ENCODE peak calls at places on chromosomes 7 and 10, in four cellular contexts. X, S, J and V are unnamed samples.

GRCh38 chr7:100623951-100624824 is 11.8 kb downstream of the MOSPD3 start:
- DNase-seq in X (no peak), S (no peak), J (no peak), V (no peak)

GRCh38 chr10:124298891-124299290 is 119.8 kb downstream of the OAT start:
- DNase-seq in X (no peak), S (peak), J (no peak), V (peak)

GRCh38 chr10:91887075-91887899 is 22.0 kb downstream of the FGFBP3 start:
- DNase-seq in X (peak), S (no peak), J (no peak), V (peak)

GRCh38 chr7:19404912-19405329 is 259.7 kb upstream of the FERD3L start:
- DNase-seq in X (peak), S (no peak), J (peak), V (no peak)

GRCh38 chr7:44163591-44163990 is 22.5 kb upstream of the MYL7 start:
- DNase-seq in X (peak), S (no peak), J (peak), V (no peak)

GRCh38 chr10:123429631-123430257 is 236.4 kb upstream of the GPR26 start:
- DNase-seq in X (peak), S (no peak), J (no peak), V (no peak)

GRCh38 chr7:114944742-114945625 is 23.1 kb downstream of the MDFIC start:
- DNase-seq in X (peak), S (peak), J (no peak), V (peak)

GRCh38 chr7:153190452-153190851 is 430.9 kb downstream of the ACTR3B start:
- DNase-seq in X (no peak), S (no peak), J (no peak), V (no peak)

GRCh38 chr10:132479603-132480221 is 57.9 kb upstream of the INPP5A start:
- DNase-seq in X (no peak), S (peak), J (no peak), V (no peak)

GRCh38 chr7:94357076-94357475 is 37.6 kb upstream of the COL1A2 start:
- DNase-seq in X (no peak), S (no peak), J (no peak), V (no peak)

GRCh38 chr10:88379575-88379974 is 203.5 kb downstream of the RNLS start:
- DNase-seq in X (peak), S (no peak), J (no peak), V (no peak)

GRCh38 chr10:111222961-111223360 is 146.1 kb downstream of the ADRA2A start:
- DNase-seq in X (no peak), S (no peak), J (no peak), V (no peak)

GRCh38 chr7:2990949-2991470 is 52.7 kb downstream of the CARD11 start:
- DNase-seq in X (no peak), S (peak), J (no peak), V (no peak)

GRCh38 chr7:95312561-95312960 is 11.8 kb downstream of the PON1 start:
- DNase-seq in X (no peak), S (no peak), J (no peak), V (no peak)

GRCh38 chr7:106704000-106704840 is 43.3 kb upstream of the CCDC71L start:
- DNase-seq in X (no peak), S (no peak), J (no peak), V (no peak)

GRCh38 chr7:38699481-38699880 is 68.3 kb upstream of the AMPH start:
- DNase-seq in X (no peak), S (no peak), J (no peak), V (no peak)

GRCh38 chr7:29146888-29147609 is 712 bp upstream of the CPVL start:
- DNase-seq in X (no peak), S (no peak), J (peak), V (no peak)

GRCh38 chr7:33773053-33773452 is 132.3 kb upstream of the BMPER start:
- DNase-seq in X (peak), S (no peak), J (peak), V (no peak)

GRCh38 chr10:1009071-1009494 is 16.6 kb downstream of the IDI2 start:
- DNase-seq in X (no peak), S (no peak), J (no peak), V (no peak)

GRCh38 chr10:60390224-60390626 is 550 bp upstream of the ANK3 start:
- DNase-seq in X (no peak), S (no peak), J (no peak), V (no peak)

GRCh38 chr10:60396766-60397165 is 7.1 kb upstream of the ANK3 start:
- DNase-seq in X (no peak), S (no peak), J (no peak), V (no peak)

GRCh38 chr10:60395711-60396110 is 6.0 kb upstream of the ANK3 start:
- DNase-seq in X (no peak), S (no peak), J (no peak), V (no peak)

GRCh38 chr10:60397792-60398191 is 8.1 kb upstream of the ANK3 start:
- DNase-seq in X (no peak), S (no peak), J (no peak), V (no peak)

DNA sequence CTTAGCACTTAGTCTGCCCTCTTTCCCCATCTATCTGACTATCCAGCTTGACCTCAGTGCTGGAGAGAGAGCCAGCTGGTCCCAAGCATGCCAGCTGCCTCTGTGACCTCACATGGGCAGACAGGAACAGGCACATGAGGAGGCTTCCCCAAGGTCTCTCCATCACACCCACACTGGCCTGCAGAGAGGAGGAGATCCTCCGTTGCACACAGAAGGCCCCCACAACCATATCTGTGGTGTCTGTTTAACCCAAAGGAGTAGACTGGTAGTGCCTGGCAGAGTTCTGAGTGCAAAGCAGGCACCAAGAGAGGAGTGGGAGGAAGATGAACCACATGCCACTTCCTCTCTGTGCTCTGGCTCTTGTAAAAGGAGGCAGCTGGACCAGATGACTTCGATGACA is 4.8 kb upstream of the ANK3 start:
- DNase-seq in X (no peak), S (no peak), J (no peak), V (no peak)
- TF ChIP-seq CTCF in X (no peak), S (no peak), J (no peak), V (no peak)

GRCh38 chr10:129877773-129878371 is 86.2 kb downstream of the EBF3 start:
- DNase-seq in X (no peak), S (no peak), J (no peak), V (no peak)
- TF ChIP-seq CTCF in X (peak), S (peak), J (peak), V (no peak)

GRCh38 chr10:78533776-78534175 is 500.1 kb downstream of the RPS24 start:
- DNase-seq in X (no peak), S (no peak), J (no peak), V (no peak)

GRCh38 chr10:78535716-78536218 is 502.1 kb downstream of the RPS24 start:
- DNase-seq in X (no peak), S (no peak), J (no peak), V (peak)

GRCh38 chr10:78533093-78533492 is 499.4 kb downstream of the RPS24 start:
- DNase-seq in X (no peak), S (no peak), J (no peak), V (peak)

GRCh38 chr10:78531088-78531487 is 497.4 kb downstream of the RPS24 start:
- DNase-seq in X (no peak), S (peak), J (no peak), V (peak)

DNA sequence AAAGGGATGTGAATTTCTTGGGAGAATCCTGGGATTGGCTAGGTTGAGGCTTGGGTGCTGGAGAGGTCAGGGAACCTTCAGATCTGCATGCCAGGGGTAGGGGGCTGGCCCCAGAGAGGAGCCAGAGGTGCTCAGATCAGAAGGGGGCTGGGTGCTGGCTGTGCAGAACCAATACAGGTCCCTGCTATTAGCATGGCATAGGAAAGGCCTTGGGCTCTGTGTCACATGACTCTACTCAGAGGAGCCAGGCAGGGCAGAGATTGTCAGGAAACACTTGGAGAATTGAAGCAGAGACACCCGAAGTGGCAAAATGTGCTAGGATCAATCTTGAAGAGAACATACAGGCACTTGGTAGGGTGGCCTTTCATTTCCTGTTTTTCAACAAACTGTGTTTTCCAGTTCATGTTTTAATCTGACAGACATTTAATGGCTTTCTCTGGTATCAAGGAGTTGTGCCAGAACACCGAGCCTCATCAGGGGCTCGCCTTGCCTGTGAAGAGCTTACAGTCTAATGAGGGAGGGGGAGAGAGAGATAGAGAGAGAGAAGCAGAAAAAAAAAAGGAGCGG is 498.9 kb downstream of the RPS24 start:
- DNase-seq in X (no peak), S (peak), J (no peak), V (no peak)
- TF ChIP-seq CTCF in X (no peak), S (no peak), J (no peak), V (no peak)

GRCh38 chr10:69636626-69637550 is 6.8 kb downstream of the FAM241B start:
- DNase-seq in X (no peak), S (peak), J (no peak), V (peak)
- TF ChIP-seq CTCF in X (peak), S (no peak), J (peak), V (no peak)

DNA sequence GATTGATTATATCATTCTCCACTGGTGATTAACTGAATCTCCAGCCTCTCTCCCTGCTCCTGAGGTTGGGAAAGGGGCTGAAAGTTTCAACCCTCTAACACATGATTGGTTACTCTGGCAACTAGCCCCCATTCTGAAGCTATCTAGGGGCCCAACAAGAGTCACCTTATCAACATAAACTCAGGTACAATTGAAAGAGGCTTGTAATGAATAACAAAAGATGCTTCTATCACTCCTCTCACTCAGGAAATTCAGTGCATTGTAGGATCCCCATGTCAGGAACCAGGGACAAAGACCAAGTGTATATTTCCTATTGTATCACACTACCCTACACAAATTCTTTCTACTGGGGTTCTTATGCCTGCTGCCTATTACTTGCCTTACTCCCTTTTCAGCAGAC is 123.9 kb upstream of the SLC13A1 start:
- DNase-seq in X (no peak), S (no peak), J (no peak), V (no peak)
- TF ChIP-seq CTCF in X (no peak), S (no peak), J (no peak), V (no peak)

GRCh38 chr10:71260622-71261325 is 48.4 kb downstream of the UNC5B start:
- DNase-seq in X (peak), S (no peak), J (peak), V (no peak)
- TF ChIP-seq CTCF in X (no peak), S (no peak), J (no peak), V (no peak)

GRCh38 chr7:128214463-128214862 is 26.6 kb upstream of the LEP start:
- DNase-seq in X (no peak), S (no peak), J (no peak), V (no peak)
- TF ChIP-seq CTCF in X (no peak), S (no peak), J (no peak), V (no peak)

GRCh38 chr10:71010730-71011129 is 122.4 kb upstream of the PCBD1 start:
- DNase-seq in X (no peak), S (no peak), J (no peak), V (no peak)
- TF ChIP-seq CTCF in X (no peak), S (no peak), J (no peak), V (no peak)

GRCh38 chr10:48976208-48976607 is 36.6 kb upstream of the LRRC18 start:
- DNase-seq in X (peak), S (peak), J (no peak), V (no peak)
- TF ChIP-seq CTCF in X (no peak), S (peak), J (peak), V (no peak)

DNA sequence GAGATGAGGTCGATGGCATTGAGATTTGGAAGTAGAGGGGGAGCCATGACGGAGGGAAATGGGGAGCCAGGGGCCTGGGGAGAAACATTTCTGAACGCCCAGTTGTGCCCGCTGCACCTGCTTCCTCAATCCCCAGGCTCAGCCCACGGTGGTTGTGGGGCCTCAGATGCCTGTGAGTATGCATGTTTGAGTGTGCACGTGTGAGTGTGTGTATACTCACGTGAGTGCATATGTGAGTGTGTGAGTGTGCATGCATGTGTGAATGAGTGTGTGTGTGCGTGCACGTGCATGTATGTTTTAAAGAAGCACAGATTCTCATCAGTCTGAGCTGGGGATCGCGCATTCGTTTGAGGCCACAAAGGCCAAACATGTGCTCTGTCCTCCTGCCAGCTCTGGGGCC is 154.9 kb downstream of the ARHGAP12 start:
- DNase-seq in X (no peak), S (no peak), J (no peak), V (no peak)
- TF ChIP-seq CTCF in X (no peak), S (no peak), J (no peak), V (no peak)